ENCODE peak calls at places on chromosomes 1 and 21, in ten cellular contexts. One of them, this sample, is unnamed.

GRCh38 chr1:24266398-24266941 is 52.7 kb upstream of the GRHL3 start:
- DNase-seq in neural crest cell: no peak
- DNase-seq in keratinocyte: no peak
- DNase-seq in kidney epithelial cell: peak; percentile 97
- DNase-seq in H9: no peak
- DNase-seq in left ventricle myocardium inferior: no peak
- DNase-seq in AG09309: peak; percentile 81
- DNase-seq in tibial nerve: no peak
- DNase-seq in heart left ventricle: no peak
- DNase-seq in NB4: peak; percentile 35
- DNase-seq in this sample: no peak

GRCh38 chr1:56816264-56816663 is 2.9 kb downstream of the FYB2 start:
- DNase-seq in neural crest cell: no peak
- DNase-seq in keratinocyte: no peak
- DNase-seq in kidney epithelial cell: no peak
- DNase-seq in H9: no peak
- DNase-seq in left ventricle myocardium inferior: no peak
- DNase-seq in AG09309: no peak
- DNase-seq in tibial nerve: no peak
- DNase-seq in heart left ventricle: no peak
- DNase-seq in NB4: no peak
- DNase-seq in this sample: no peak

GRCh38 chr1:176073524-176074157 is 133.4 kb downstream of the COP1 start:
- DNase-seq in neural crest cell: peak; percentile 54
- DNase-seq in keratinocyte: peak; percentile 19
- DNase-seq in kidney epithelial cell: peak; percentile 12
- DNase-seq in H9: no peak
- DNase-seq in left ventricle myocardium inferior: no peak
- DNase-seq in AG09309: peak; percentile 18
- DNase-seq in tibial nerve: peak; percentile 65
- DNase-seq in heart left ventricle: no peak
- DNase-seq in NB4: peak; percentile 71
- DNase-seq in this sample: no peak

GRCh38 chr1:94305704-94306103 is 68.3 kb upstream of the ARHGAP29 start:
- DNase-seq in neural crest cell: no peak
- DNase-seq in keratinocyte: no peak
- DNase-seq in kidney epithelial cell: peak; percentile 45
- DNase-seq in H9: no peak
- DNase-seq in left ventricle myocardium inferior: no peak
- DNase-seq in AG09309: no peak
- DNase-seq in tibial nerve: no peak
- DNase-seq in heart left ventricle: no peak
- DNase-seq in NB4: no peak
- DNase-seq in this sample: no peak

GRCh38 chr21:26087223-26087918 is 83.2 kb downstream of the APP start:
- DNase-seq in neural crest cell: no peak
- DNase-seq in keratinocyte: no peak
- DNase-seq in kidney epithelial cell: no peak
- DNase-seq in H9: no peak
- DNase-seq in left ventricle myocardium inferior: no peak
- DNase-seq in AG09309: no peak
- DNase-seq in tibial nerve: no peak
- DNase-seq in heart left ventricle: no peak
- DNase-seq in NB4: no peak
- DNase-seq in this sample: no peak

GRCh38 chr1:225811622-225812487 is 1.9 kb downstream of the EPHX1 start:
- DNase-seq in neural crest cell: no peak
- DNase-seq in keratinocyte: no peak
- DNase-seq in kidney epithelial cell: no peak
- DNase-seq in H9: peak; percentile 62
- DNase-seq in left ventricle myocardium inferior: no peak
- DNase-seq in AG09309: no peak
- DNase-seq in tibial nerve: peak; percentile 57
- DNase-seq in heart left ventricle: no peak
- DNase-seq in NB4: peak; percentile 38
- DNase-seq in this sample: no peak

GRCh38 chr1:229184066-229184465 is 86.8 kb upstream of the RAB4A start:
- DNase-seq in neural crest cell: no peak
- DNase-seq in keratinocyte: no peak
- DNase-seq in kidney epithelial cell: no peak
- DNase-seq in H9: no peak
- DNase-seq in left ventricle myocardium inferior: no peak
- DNase-seq in AG09309: no peak
- DNase-seq in tibial nerve: no peak
- DNase-seq in heart left ventricle: no peak
- DNase-seq in NB4: no peak
- DNase-seq in this sample: no peak

GRCh38 chr1:202994756-202995155 is 12.4 kb upstream of the TMEM183A start:
- DNase-seq in neural crest cell: no peak
- DNase-seq in keratinocyte: no peak
- DNase-seq in kidney epithelial cell: no peak
- DNase-seq in H9: no peak
- DNase-seq in left ventricle myocardium inferior: no peak
- DNase-seq in AG09309: no peak
- DNase-seq in tibial nerve: no peak
- DNase-seq in heart left ventricle: no peak
- DNase-seq in NB4: no peak
- DNase-seq in this sample: no peak

GRCh38 chr1:163357378-163357777 is 35.6 kb downstream of the NUF2 start:
- DNase-seq in neural crest cell: no peak
- DNase-seq in keratinocyte: no peak
- DNase-seq in kidney epithelial cell: no peak
- DNase-seq in H9: no peak
- DNase-seq in left ventricle myocardium inferior: no peak
- DNase-seq in AG09309: no peak
- DNase-seq in tibial nerve: no peak
- DNase-seq in heart left ventricle: no peak
- DNase-seq in NB4: no peak
- DNase-seq in this sample: no peak

GRCh38 chr1:34002810-34003209 is 138.9 kb downstream of the HMGB4 start:
- DNase-seq in neural crest cell: no peak
- DNase-seq in keratinocyte: no peak
- DNase-seq in kidney epithelial cell: no peak
- DNase-seq in H9: no peak
- DNase-seq in left ventricle myocardium inferior: no peak
- DNase-seq in AG09309: no peak
- DNase-seq in tibial nerve: no peak
- DNase-seq in heart left ventricle: no peak
- DNase-seq in NB4: no peak
- DNase-seq in this sample: no peak

GRCh38 chr1:37135032-37135431 is 100.7 kb upstream of the GRIK3 start:
- DNase-seq in neural crest cell: no peak
- DNase-seq in keratinocyte: no peak
- DNase-seq in kidney epithelial cell: no peak
- DNase-seq in H9: no peak
- DNase-seq in left ventricle myocardium inferior: no peak
- DNase-seq in AG09309: no peak
- DNase-seq in tibial nerve: no peak
- DNase-seq in heart left ventricle: no peak
- DNase-seq in NB4: no peak
- DNase-seq in this sample: no peak

GRCh38 chr1:225508538-225509375 is 80.9 kb upstream of the LBR start:
- DNase-seq in neural crest cell: no peak
- DNase-seq in keratinocyte: peak; percentile 70
- DNase-seq in kidney epithelial cell: peak; percentile 98
- DNase-seq in H9: no peak
- DNase-seq in left ventricle myocardium inferior: no peak
- DNase-seq in AG09309: peak; percentile 86
- DNase-seq in tibial nerve: peak; percentile 31
- DNase-seq in heart left ventricle: peak; percentile 37
- DNase-seq in NB4: peak; percentile 38
- DNase-seq in this sample: no peak

DNA sequence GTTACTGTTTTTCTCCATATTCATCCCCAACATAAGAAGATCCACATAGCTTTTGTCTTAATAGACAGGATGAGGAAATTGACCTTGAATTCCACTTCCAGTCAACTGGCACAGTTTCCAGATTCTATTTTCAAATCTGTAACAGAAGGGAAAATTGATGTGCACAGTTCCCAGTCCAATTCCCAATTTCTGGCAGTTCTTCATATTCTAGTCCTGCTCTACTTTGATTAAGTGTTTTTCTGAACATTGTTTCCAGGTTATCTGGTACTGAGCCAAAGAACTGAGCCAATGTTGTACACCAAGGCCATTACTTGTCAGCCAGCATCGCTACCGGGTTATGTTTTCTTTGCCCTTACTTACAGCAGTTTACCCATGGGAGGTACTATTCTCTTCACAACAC is 1755.4 kb downstream of the PLA2G4A start:
- DNase-seq in neural crest cell: no peak
- DNase-seq in keratinocyte: no peak
- DNase-seq in kidney epithelial cell: no peak
- DNase-seq in H9: no peak
- DNase-seq in left ventricle myocardium inferior: no peak
- DNase-seq in AG09309: no peak
- DNase-seq in tibial nerve: no peak
- DNase-seq in heart left ventricle: no peak
- DNase-seq in NB4: no peak
- DNase-seq in this sample: no peak
- TF ChIP-seq CTCF in neural crest cell: no peak
- TF ChIP-seq CTCF in keratinocyte: no peak
- TF ChIP-seq CTCF in kidney epithelial cell: no peak
- TF ChIP-seq CTCF in H9: no peak
- TF ChIP-seq CTCF in left ventricle myocardium inferior: no peak
- TF ChIP-seq CTCF in AG09309: no peak
- TF ChIP-seq CTCF in tibial nerve: no peak
- TF ChIP-seq CTCF in heart left ventricle: no peak
- TF ChIP-seq CTCF in NB4: no peak
- TF ChIP-seq CTCF in this sample: no peak

DNA sequence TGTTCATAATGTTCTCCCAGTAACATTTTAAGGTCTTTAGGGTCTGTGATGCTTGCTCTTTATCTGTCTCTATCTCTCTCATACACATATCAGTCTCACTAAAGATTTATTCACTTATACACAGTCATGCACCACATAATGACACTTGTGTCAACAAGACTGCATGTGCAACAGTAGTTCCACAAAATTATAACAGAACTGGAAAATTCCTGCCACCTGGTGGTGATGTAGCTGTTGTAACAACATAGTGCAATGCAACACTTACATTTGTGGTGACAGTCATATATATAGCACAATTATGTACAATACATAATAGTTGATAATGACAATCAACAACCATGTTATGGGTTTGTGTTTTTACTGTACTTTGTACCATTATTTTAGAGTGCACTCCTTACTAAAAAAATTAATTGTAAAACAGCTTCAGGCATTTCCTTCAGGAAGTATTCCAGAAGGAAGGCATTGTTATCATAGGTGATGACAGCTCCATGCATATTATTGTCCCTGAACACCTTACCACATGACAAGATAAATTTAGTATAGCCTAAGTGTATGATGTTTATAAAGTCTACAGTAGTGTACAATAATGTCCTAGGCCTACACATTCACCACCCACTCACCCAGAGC is 8.1 kb downstream of the TDRD5 start:
- DNase-seq in neural crest cell: peak; percentile 16
- DNase-seq in keratinocyte: no peak
- DNase-seq in kidney epithelial cell: no peak
- DNase-seq in H9: no peak
- DNase-seq in left ventricle myocardium inferior: no peak
- DNase-seq in AG09309: no peak
- DNase-seq in tibial nerve: no peak
- DNase-seq in heart left ventricle: no peak
- DNase-seq in NB4: peak; percentile 61
- DNase-seq in this sample: no peak
- TF ChIP-seq CTCF in neural crest cell: peak; percentile 71
- TF ChIP-seq CTCF in keratinocyte: peak; percentile 32
- TF ChIP-seq CTCF in kidney epithelial cell: peak; percentile 54
- TF ChIP-seq CTCF in H9: peak; percentile 61
- TF ChIP-seq CTCF in left ventricle myocardium inferior: peak; percentile 42
- TF ChIP-seq CTCF in AG09309: peak; percentile 16
- TF ChIP-seq CTCF in tibial nerve: no peak
- TF ChIP-seq CTCF in heart left ventricle: no peak
- TF ChIP-seq CTCF in NB4: peak; percentile 41
- TF ChIP-seq CTCF in this sample: no peak

DNA sequence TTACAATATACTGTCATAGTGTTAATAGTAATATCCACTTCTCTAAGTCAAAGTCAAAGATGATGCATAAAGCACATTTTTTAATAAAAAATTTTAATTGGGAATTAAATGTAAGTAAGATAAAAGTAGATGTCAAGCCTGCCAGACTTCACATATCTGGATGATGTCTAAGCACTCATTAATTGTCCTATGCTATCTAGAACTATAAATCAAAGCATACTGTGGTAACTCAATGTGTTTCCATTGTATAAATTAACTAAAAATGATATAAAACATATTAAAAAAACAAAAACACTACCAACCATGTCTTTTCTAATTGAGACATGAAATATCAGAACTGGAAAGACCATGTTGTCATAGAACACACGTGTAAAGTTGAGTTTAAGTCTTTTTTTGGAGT is 51.2 kb downstream of the ZZZ3 start:
- DNase-seq in neural crest cell: no peak
- DNase-seq in keratinocyte: no peak
- DNase-seq in kidney epithelial cell: no peak
- DNase-seq in H9: no peak
- DNase-seq in left ventricle myocardium inferior: no peak
- DNase-seq in AG09309: no peak
- DNase-seq in tibial nerve: no peak
- DNase-seq in heart left ventricle: no peak
- DNase-seq in NB4: no peak
- DNase-seq in this sample: no peak
- TF ChIP-seq CTCF in neural crest cell: no peak
- TF ChIP-seq CTCF in keratinocyte: no peak
- TF ChIP-seq CTCF in kidney epithelial cell: no peak
- TF ChIP-seq CTCF in H9: no peak
- TF ChIP-seq CTCF in left ventricle myocardium inferior: no peak
- TF ChIP-seq CTCF in AG09309: no peak
- TF ChIP-seq CTCF in tibial nerve: no peak
- TF ChIP-seq CTCF in heart left ventricle: no peak
- TF ChIP-seq CTCF in NB4: no peak
- TF ChIP-seq CTCF in this sample: no peak

GRCh38 chr1:46724991-46725735 is 6.2 kb upstream of the EFCAB14 start:
- DNase-seq in neural crest cell: peak; percentile 61
- DNase-seq in keratinocyte: peak; percentile 59
- DNase-seq in kidney epithelial cell: peak; percentile 43
- DNase-seq in H9: peak; percentile 74
- DNase-seq in left ventricle myocardium inferior: peak; percentile 48
- DNase-seq in AG09309: peak; percentile 64
- DNase-seq in tibial nerve: peak; percentile 79
- DNase-seq in heart left ventricle: peak; percentile 73
- DNase-seq in NB4: peak; percentile 82
- DNase-seq in this sample: peak; percentile 47
- TF ChIP-seq CTCF in neural crest cell: peak; percentile 84
- TF ChIP-seq CTCF in keratinocyte: peak; percentile 78
- TF ChIP-seq CTCF in kidney epithelial cell: peak; percentile 91
- TF ChIP-seq CTCF in H9: peak; percentile 82
- TF ChIP-seq CTCF in left ventricle myocardium inferior: peak; percentile 89
- TF ChIP-seq CTCF in AG09309: peak; percentile 91
- TF ChIP-seq CTCF in tibial nerve: peak; percentile 84
- TF ChIP-seq CTCF in heart left ventricle: peak; percentile 86
- TF ChIP-seq CTCF in NB4: peak; percentile 87
- TF ChIP-seq CTCF in this sample: peak; percentile 69